ENCODE peak calls at places on chromosomes 1 and 21, in five cellular contexts. Q is AG09309; D is astrocyte of the spinal cord; W is CD4-positive, alpha-beta T cell; V is psoas muscle. S is an unnamed sample.

GRCh38 chr21:27515676-27516075 is 548.8 kb upstream of the ADAMTS5 start:
- DNase-seq in Q (no peak), V (no peak), W (no peak), D (no peak), S (no peak)

GRCh38 chr1:91585982-91586381 is 85.3 kb downstream of the CDC7 start:
- DNase-seq in D (no peak), W (no peak), Q (no peak), V (no peak), S (no peak)

GRCh38 chr1:65395887-65396612 is 24.4 kb upstream of the LEPR start:
- DNase-seq in D (peak), Q (peak), W (no peak), V (no peak), S (no peak)

GRCh38 chr1:37553598-37553926 is 531 bp downstream of the SNIP1 start:
- DNase-seq in W (no peak), V (no peak), D (no peak), Q (no peak), S (no peak)

GRCh38 chr21:39845581-39846130 is 21.6 kb upstream of the PCP4 start:
- DNase-seq in D (peak), W (no peak), Q (no peak), V (no peak), S (no peak)

GRCh38 chr1:232990176-232990723 is 39.8 kb downstream of the NTPCR start:
- DNase-seq in W (no peak), Q (no peak), V (no peak), D (no peak), S (no peak)

GRCh38 chr1:61162513-61163274 is 80.3 kb downstream of the NFIA start:
- DNase-seq in Q (no peak), W (no peak), V (no peak), D (no peak), S (no peak)

GRCh38 chr1:88462481-88463261 is 221.4 kb upstream of the PKN2 start:
- DNase-seq in W (no peak), D (peak), Q (no peak), V (no peak), S (no peak)

GRCh38 chr1:93756656-93757055 is 75.0 kb upstream of the BCAR3 start:
- DNase-seq in V (no peak), W (no peak), Q (no peak), D (no peak), S (no peak)

GRCh38 chr1:202081992-202082391 is 40.7 kb upstream of the GPR37L1 start:
- DNase-seq in Q (no peak), V (no peak), W (no peak), D (no peak), S (no peak)

GRCh38 chr1:54850082-54850730 is 36.8 kb downstream of the DHCR24 start:
- DNase-seq in V (no peak), W (no peak), D (no peak), Q (no peak), S (no peak)

GRCh38 chr1:64242895-64243756 is 39.7 kb downstream of the UBE2U start:
- DNase-seq in D (peak), Q (peak), V (no peak), W (no peak), S (no peak)

GRCh38 chr1:109161836-109162606 is 48.1 kb downstream of the ELAPOR1 start:
- DNase-seq in V (no peak), W (no peak), D (peak), Q (peak), S (peak)

GRCh38 chr1:3278416-3279181 is 175.9 kb upstream of the ARHGEF16 start:
- DNase-seq in Q (no peak), V (no peak), D (no peak), W (no peak), S (no peak)

GRCh38 chr1:22024485-22025367 is 23.3 kb downstream of the CELA3A start:
- DNase-seq in V (peak), Q (no peak), W (peak), D (peak), S (peak)

GRCh38 chr21:39384674-39385298 is 35.9 kb upstream of the HMGN1 start:
- DNase-seq in Q (no peak), D (peak), V (no peak), W (no peak), S (no peak)

GRCh38 chr1:23177438-23178380 is 9.1 kb upstream of the LUZP1 start:
- DNase-seq in Q (no peak), D (peak), W (peak), V (peak), S (peak)

GRCh38 chr21:38887750-38888149 is 82.0 kb downstream of the ETS2 start:
- DNase-seq in W (no peak), Q (no peak), V (no peak), D (no peak), S (no peak)

GRCh38 chr1:151067185-151067584 is 3.4 kb upstream of the GABPB2 start:
- DNase-seq in D (no peak), Q (no peak), V (no peak), W (no peak), S (no peak)

GRCh38 chr1:195664628-195665027 is 943.6 kb downstream of the KCNT2 start:
- DNase-seq in V (no peak), W (no peak), D (peak), Q (no peak), S (no peak)

GRCh38 chr1:57238408-57238807 is 185.5 kb downstream of the DAB1 start:
- DNase-seq in D (no peak), Q (no peak), V (no peak), W (no peak), S (no peak)

GRCh38 chr1:38003261-38004250 is 1.8 kb downstream of the FHL3 start:
- DNase-seq in D (peak), V (peak), Q (no peak), W (no peak), S (no peak)

GRCh38 chr1:179129702-179130473 is 48.0 kb downstream of the TOR3A start:
- DNase-seq in D (peak), Q (no peak), V (no peak), W (no peak), S (no peak)

GRCh38 chr1:35894183-35894582 is 11.2 kb downstream of the AGO1 start:
- DNase-seq in Q (no peak), D (peak), V (no peak), W (no peak), S (peak)

GRCh38 chr1:66478116-66478515 is 55.8 kb upstream of the SGIP1 start:
- DNase-seq in W (no peak), D (peak), V (no peak), Q (peak), S (no peak)

GRCh38 chr1:26900815-26901511 is 696 bp upstream of the GPATCH3 start:
- DNase-seq in W (no peak), Q (no peak), D (no peak), V (no peak), S (no peak)

GRCh38 chr1:156368157-156368658 is 803 bp upstream of the RHBG start:
- DNase-seq in D (no peak), V (no peak), Q (no peak), W (no peak), S (no peak)

GRCh38 chr1:206802401-206802800 is 30.1 kb upstream of the IL10 start:
- DNase-seq in D (no peak), Q (no peak), W (no peak), V (no peak), S (no peak)

GRCh38 chr1:65011983-65012382 is 45.6 kb upstream of the JAK1 start:
- DNase-seq in V (no peak), W (no peak), D (no peak), Q (no peak), S (no peak)

GRCh38 chr1:29650476-29650875 is 414.2 kb downstream of the PTPRU start:
- DNase-seq in Q (no peak), V (no peak), W (no peak), D (no peak), S (no peak)

GRCh38 chr1:111542187-111542586 is 38.8 kb upstream of the ADORA3 start:
- DNase-seq in D (no peak), V (no peak), Q (no peak), W (no peak), S (no peak)

DNA sequence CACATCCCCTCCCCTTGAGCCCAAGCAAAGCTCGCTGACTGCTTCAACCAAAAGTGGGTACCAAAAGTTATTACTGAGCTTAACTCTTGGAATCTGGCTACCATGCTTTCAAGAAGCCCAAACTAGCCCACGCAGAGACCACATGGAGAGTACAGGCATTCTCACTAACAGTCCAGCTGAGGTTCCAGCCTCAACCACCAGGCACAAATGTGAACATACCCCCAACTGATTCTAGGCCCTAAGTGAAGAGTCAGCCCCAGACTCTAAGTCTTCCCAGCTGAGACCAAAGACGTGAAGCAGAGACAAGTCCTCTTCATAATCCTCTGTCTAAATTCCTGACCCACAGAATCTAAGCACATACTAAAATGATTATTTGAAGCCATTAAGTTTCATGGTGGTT is 36.8 kb downstream of the EVI5 start:
- DNase-seq in Q (no peak), V (no peak), D (no peak), W (no peak), S (no peak)
- TF ChIP-seq CTCF in Q (peak), V (no peak), D (no peak), W (no peak), S (no peak)

GRCh38 chr21:36245649-36246048 is 74.3 kb upstream of the MORC3 start:
- DNase-seq in V (no peak), Q (no peak), W (no peak), D (no peak), S (no peak)
- TF ChIP-seq CTCF in V (no peak), Q (no peak), W (no peak), D (no peak), S (no peak)

GRCh38 chr1:24586119-24586518 is 30.2 kb downstream of the NCMAP start:
- DNase-seq in W (no peak), Q (no peak), D (no peak), V (no peak), S (no peak)
- TF ChIP-seq CTCF in W (no peak), Q (no peak), D (no peak), V (no peak), S (no peak)

GRCh38 chr21:45142916-45143315 is 68.5 kb downstream of the ADARB1 start:
- DNase-seq in Q (no peak), V (no peak), W (no peak), D (no peak), S (no peak)
- TF ChIP-seq CTCF in Q (no peak), V (no peak), W (no peak), D (no peak), S (no peak)

GRCh38 chr1:45569962-45570581 is 13.8 kb upstream of the NASP start:
- DNase-seq in W (peak), D (peak), V (peak), Q (peak), S (peak)
- TF ChIP-seq CTCF in W (peak), D (peak), V (peak), Q (peak), S (peak)

GRCh38 chr1:236747311-236747956 is 47.7 kb upstream of the MTR start:
- DNase-seq in W (no peak), Q (no peak), D (no peak), V (no peak), S (no peak)

GRCh38 chr1:236751385-236751784 is 43.7 kb upstream of the MTR start:
- DNase-seq in D (no peak), V (no peak), W (no peak), Q (no peak), S (no peak)

GRCh38 chr1:236750928-236751327 is 44.2 kb upstream of the MTR start:
- DNase-seq in Q (no peak), W (no peak), D (no peak), V (no peak), S (no peak)

GRCh38 chr1:236746785-236747184 is 48.3 kb upstream of the MTR start:
- DNase-seq in Q (no peak), W (no peak), D (no peak), V (peak), S (no peak)

GRCh38 chr1:236748471-236748870 is 46.6 kb upstream of the MTR start:
- DNase-seq in Q (no peak), D (no peak), W (no peak), V (no peak), S (no peak)
- TF ChIP-seq CTCF in Q (peak), D (peak), W (no peak), V (no peak), S (no peak)

S was measured in spleen.